ENCODE peak calls at places on chromosomes 2 and 18, in four cellular contexts. D is SK-N-SH, V is H1, T is GM12878. P is an unnamed sample.

GRCh38 chr2:218806346-218806978 is 24.5 kb downstream of the CYP27A1 start:
- DNase-seq in D (no peak), V (no peak), T (peak), P (no peak)

GRCh38 chr2:41910126-41910525 is 137.7 kb upstream of the PKDCC start:
- DNase-seq in D (no peak), V (no peak), T (no peak), P (no peak)

GRCh38 chr18:54947115-54947514 is 12.1 kb downstream of the CCDC68 start:
- DNase-seq in D (no peak), V (no peak), T (no peak), P (no peak)

GRCh38 chr2:99336780-99337163 is 417 bp upstream of the EIF5B start:
- DNase-seq in D (no peak), V (no peak), T (no peak), P (no peak)

GRCh38 chr2:193847991-193848390 is 1653.3 kb upstream of the TMEFF2 start:
- DNase-seq in D (no peak), V (no peak), T (no peak), P (no peak)

GRCh38 chr2:60140180-60140579 is 413.3 kb downstream of the BCL11A start:
- DNase-seq in D (no peak), V (no peak), T (no peak), P (no peak)

GRCh38 chr2:61181382-61182058 is 19.5 kb downstream of the C2orf74 start:
- DNase-seq in D (no peak), V (peak), T (no peak), P (no peak)

GRCh38 chr2:33029459-33029858 is 82.7 kb downstream of the LTBP1 start:
- DNase-seq in D (no peak), V (no peak), T (no peak), P (no peak)

GRCh38 chr2:204180671-204181070 is 244.1 kb downstream of the ICOS start:
- DNase-seq in D (peak), V (no peak), T (no peak), P (no peak)

GRCh38 chr2:60925994-60926750 is 44.8 kb downstream of the REL start:
- DNase-seq in D (no peak), V (no peak), T (no peak), P (no peak)

DNA sequence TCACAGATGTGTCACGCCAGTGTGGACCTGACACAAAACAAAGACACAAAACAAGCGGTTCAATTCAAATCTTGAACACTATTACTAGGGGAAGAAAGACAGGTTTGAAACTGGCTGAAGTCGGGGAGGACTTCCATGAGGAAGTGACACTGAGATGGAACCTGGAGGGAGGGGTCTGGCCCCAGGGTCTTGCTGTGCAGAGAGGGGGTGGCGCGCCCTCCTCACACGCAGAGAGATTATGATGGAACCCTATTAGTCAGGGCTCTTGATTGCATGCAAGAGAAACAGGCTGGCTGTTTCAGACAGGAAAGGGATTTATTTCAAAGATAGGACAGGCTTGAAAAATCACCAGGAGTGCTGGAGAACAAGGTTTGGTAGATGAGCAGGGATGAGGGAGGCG is 363.6 kb upstream of the HS6ST1 start:
- DNase-seq in D (no peak), V (no peak), T (no peak), P (no peak)
- TF ChIP-seq NRF1 in D (no peak), V (no peak), T (no peak), P (no peak)

GRCh38 chr2:164917296-164917903 is 37.9 kb downstream of the SLC38A11 start:
- DNase-seq in D (peak), V (no peak), T (no peak), P (no peak)

GRCh38 chr2:164910091-164910899 is 45.0 kb downstream of the SLC38A11 start:
- DNase-seq in D (no peak), V (no peak), T (no peak), P (no peak)

GRCh38 chr2:164913640-164914346 is 41.5 kb downstream of the SLC38A11 start:
- DNase-seq in D (no peak), V (no peak), T (no peak), P (no peak)

GRCh38 chr2:164911832-164912231 is 43.5 kb downstream of the SLC38A11 start:
- DNase-seq in D (no peak), V (no peak), T (no peak), P (no peak)

GRCh38 chr2:164913011-164913410 is 42.3 kb downstream of the SLC38A11 start:
- DNase-seq in D (no peak), V (no peak), T (no peak), P (no peak)
- TF ChIP-seq NRF1 in D (no peak), V (no peak), T (no peak), P (no peak)

GRCh38 chr2:154620490-154620889 is 78.0 kb upstream of the KCNJ3 start:
- DNase-seq in D (no peak), V (no peak), T (no peak), P (no peak)

GRCh38 chr2:154614906-154615305 is 83.6 kb upstream of the KCNJ3 start:
- DNase-seq in D (no peak), V (no peak), T (no peak), P (no peak)

GRCh38 chr2:154616659-154617058 is 81.8 kb upstream of the KCNJ3 start:
- DNase-seq in D (no peak), V (no peak), T (no peak), P (no peak)
- TF ChIP-seq NRF1 in D (no peak), V (no peak), T (no peak), P (no peak)

DNA sequence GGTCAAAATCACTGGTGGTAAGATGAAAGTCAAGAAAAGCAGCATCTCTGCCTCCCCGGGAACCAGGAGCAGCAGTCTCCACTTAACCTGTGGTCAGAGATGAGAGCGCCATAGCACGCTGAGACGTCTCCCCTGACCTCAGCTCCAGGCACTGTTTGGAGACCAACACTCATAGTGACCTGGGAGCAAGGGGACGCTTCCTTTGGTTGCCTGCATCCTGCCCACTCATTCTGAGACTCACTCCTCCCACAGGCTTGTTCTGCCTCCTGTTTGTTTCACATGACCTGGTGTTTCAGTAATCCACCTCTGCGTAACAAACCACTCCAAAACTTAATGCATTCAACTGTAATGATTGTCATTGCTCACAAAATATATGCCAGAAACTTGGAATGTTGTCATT is 139.3 kb downstream of the ACOXL start:
- DNase-seq in D (no peak), V (no peak), T (no peak), P (no peak)
- TF ChIP-seq NRF1 in D (no peak), V (no peak), T (no peak), P (no peak)

DNA sequence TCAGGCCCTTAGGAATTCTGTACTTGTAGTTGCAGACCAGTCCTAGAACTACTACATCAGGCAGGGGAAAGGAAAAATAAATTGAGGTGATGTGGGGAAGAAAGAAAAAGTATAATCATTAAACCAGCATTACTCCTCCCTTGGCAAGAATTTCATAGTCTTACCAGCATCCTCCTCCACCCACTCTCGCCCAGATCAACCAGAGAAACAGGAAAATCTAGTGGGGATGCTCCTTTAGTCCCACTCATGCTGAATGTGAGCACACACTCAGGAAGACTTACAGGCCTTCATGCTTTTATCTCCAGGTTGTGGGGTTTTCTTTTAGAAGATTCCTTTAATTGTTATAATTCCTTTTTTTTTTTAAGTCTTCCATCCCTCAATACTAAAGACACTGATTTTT is 129.3 kb upstream of the CCDC150 start:
- DNase-seq in D (no peak), V (no peak), T (no peak), P (no peak)
- TF ChIP-seq NRF1 in D (no peak), V (no peak), T (no peak), P (no peak)

DNA sequence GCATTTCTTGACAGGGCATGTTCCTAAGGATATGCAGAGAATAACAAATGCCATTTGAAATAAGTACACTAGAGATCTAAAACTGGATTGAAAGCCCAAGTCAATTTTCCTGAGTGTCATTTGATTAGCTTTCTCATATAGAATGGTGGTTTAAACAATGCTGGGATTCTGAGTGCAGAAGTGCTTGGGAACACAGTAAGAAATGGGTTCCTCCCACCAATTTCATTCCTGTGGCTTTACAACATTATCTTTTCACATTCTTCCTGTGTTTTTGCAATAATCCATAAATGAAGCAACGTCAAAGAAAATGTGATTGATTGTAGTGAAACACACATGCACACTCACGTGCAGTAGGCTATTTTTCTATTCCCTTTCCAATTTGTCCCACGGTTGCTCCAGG is 1858.4 kb upstream of the PIK3C3 start:
- DNase-seq in D (no peak), V (no peak), T (no peak), P (no peak)
- TF ChIP-seq NRF1 in D (no peak), V (no peak), T (no peak), P (no peak)

GRCh38 chr2:176961759-176962158 is 250.8 kb upstream of the HNRNPA3 start:
- DNase-seq in D (no peak), V (no peak), T (no peak), P (no peak)
- TF ChIP-seq NRF1 in D (no peak), V (no peak), T (no peak), P (no peak)